ENCODE peak calls at places on chromosomes 7 and 10, in four cellular contexts. Y is cardiac muscle cell, X is HT-29, T is T-helper 9 cell. H is an unnamed sample.

GRCh38 chr10:29635711-29636144 is 957 bp upstream of the SVIL start:
- DNase-seq in T (peak), X (peak), Y (peak), H (peak)

GRCh38 chr10:129402459-129402858 is 64.6 kb upstream of the MGMT start:
- DNase-seq in X (no peak), T (no peak), Y (no peak), H (no peak)

GRCh38 chr7:17236603-17237002 is 61.8 kb upstream of the AHR start:
- DNase-seq in Y (peak), X (no peak), T (no peak), H (no peak)

GRCh38 chr10:71239946-71240795 is 27.8 kb downstream of the UNC5B start:
- DNase-seq in X (no peak), Y (peak), T (no peak), H (no peak)

GRCh38 chr10:74923556-74923955 is 97.2 kb downstream of the KAT6B start:
- DNase-seq in T (no peak), X (no peak), Y (no peak), H (no peak)

GRCh38 chr7:106583133-106583532 is 77.8 kb downstream of the CCDC71L start:
- DNase-seq in Y (peak), X (no peak), T (no peak), H (no peak)

GRCh38 chr7:73308074-73308664 is 457 bp downstream of the NSUN5 start:
- DNase-seq in X (peak), T (no peak), Y (peak), H (no peak)

GRCh38 chr10:10796774-10797415 is 220.8 kb upstream of the CELF2 start:
- DNase-seq in Y (peak), T (no peak), X (no peak), H (no peak)

GRCh38 chr7:73696372-73696771 is 13.0 kb downstream of the BUD23 start:
- DNase-seq in T (no peak), X (no peak), Y (no peak), H (no peak)

GRCh38 chr7:106767073-106767472 is 98.0 kb upstream of the PIK3CG start:
- DNase-seq in Y (peak), T (no peak), X (no peak), H (no peak)

GRCh38 chr10:13231190-13231589 is 3.0 kb downstream of the UCMA start:
- DNase-seq in X (no peak), T (no peak), Y (no peak), H (no peak)

GRCh38 chr10:114174462-114175190 is 623 bp upstream of the CCDC186 start:
- DNase-seq in T (no peak), X (no peak), Y (peak), H (peak)

GRCh38 chr7:46881507-46882127 is 700.3 kb downstream of the TNS3 start:
- DNase-seq in X (peak), T (no peak), Y (peak), H (no peak)

GRCh38 chr10:96416643-96417042 is 57.8 kb upstream of the OPALIN start:
- DNase-seq in Y (peak), X (no peak), T (no peak), H (no peak)

GRCh38 chr10:96334888-96335526 is 23.8 kb downstream of the OPALIN start:
- DNase-seq in T (no peak), X (peak), Y (peak), H (peak)

GRCh38 chr10:61832866-61833481 is 68.5 kb upstream of the ARID5B start:
- DNase-seq in X (no peak), Y (peak), T (no peak), H (no peak)

GRCh38 chr10:23280420-23281043 is 64.1 kb downstream of the C10orf67 start:
- DNase-seq in Y (no peak), T (no peak), X (no peak), H (no peak)

GRCh38 chr10:113751116-113751728 is at the start of gene PLEKHS1:
- DNase-seq in Y (no peak), X (no peak), T (no peak), H (no peak)

GRCh38 chr7:39238209-39238869 is 260.6 kb downstream of the POU6F2 start:
- DNase-seq in Y (no peak), X (no peak), T (no peak), H (no peak)

GRCh38 chr10:78318305-78318704 is 284.6 kb downstream of the RPS24 start:
- DNase-seq in X (no peak), Y (no peak), T (no peak), H (no peak)

GRCh38 chr10:112962343-112962742 is 12.3 kb downstream of the TCF7L2 start:
- DNase-seq in Y (no peak), X (no peak), T (no peak), H (no peak)

GRCh38 chr10:5888843-5889623 is 660 bp downstream of the ANKRD16 start:
- DNase-seq in T (peak), X (no peak), Y (peak), H (peak)

GRCh38 chr7:142337406-142338001 is 79.6 kb upstream of the PRSS58 start:
- DNase-seq in X (no peak), Y (no peak), T (no peak), H (no peak)

GRCh38 chr7:102077081-102077480 is 209.6 kb upstream of the SH2B2 start:
- DNase-seq in T (no peak), Y (no peak), X (no peak), H (no peak)